ENCODE peak calls at places on chromosomes 1 and 21, in nine cellular contexts. One of them, this sample, is unnamed.

GRCh38 chr1:156858555-156858956 is 361 bp downstream of the INSRR start:
- DNase-seq in dorsolateral prefrontal cortex: no peak
- DNase-seq in sigmoid colon: no peak
- DNase-seq in A549: no peak
- DNase-seq in transverse colon: no peak
- DNase-seq in fibroblast of mammary gland: no peak
- DNase-seq in fibroblast of lung: no peak
- DNase-seq in upper lobe of right lung: no peak
- DNase-seq in PC-9: no peak
- DNase-seq in this sample: no peak

GRCh38 chr1:232650433-232650832 is 20.5 kb upstream of the SIPA1L2 start:
- DNase-seq in dorsolateral prefrontal cortex: no peak
- DNase-seq in upper lobe of right lung: no peak
- DNase-seq in transverse colon: no peak
- DNase-seq in fibroblast of lung: no peak
- DNase-seq in A549: no peak
- DNase-seq in PC-9: no peak
- DNase-seq in fibroblast of mammary gland: no peak
- DNase-seq in sigmoid colon: no peak
- DNase-seq in this sample: no peak

GRCh38 chr1:10962483-10962882 is 50.0 kb upstream of the TARDBP start:
- DNase-seq in dorsolateral prefrontal cortex: no peak
- DNase-seq in A549: no peak
- DNase-seq in transverse colon: no peak
- DNase-seq in sigmoid colon: no peak
- DNase-seq in upper lobe of right lung: no peak
- DNase-seq in fibroblast of lung: no peak
- DNase-seq in PC-9: no peak
- DNase-seq in fibroblast of mammary gland: no peak
- DNase-seq in this sample: no peak

GRCh38 chr1:212224102-212224501 is 61.1 kb upstream of the PPP2R5A start:
- DNase-seq in A549: no peak
- DNase-seq in upper lobe of right lung: no peak
- DNase-seq in dorsolateral prefrontal cortex: no peak
- DNase-seq in fibroblast of lung: no peak
- DNase-seq in sigmoid colon: peak; percentile 4
- DNase-seq in PC-9: no peak
- DNase-seq in fibroblast of mammary gland: no peak
- DNase-seq in transverse colon: no peak
- DNase-seq in this sample: no peak

GRCh38 chr1:52237430-52237829 is 95.5 kb downstream of the ZFYVE9 start:
- DNase-seq in transverse colon: no peak
- DNase-seq in PC-9: no peak
- DNase-seq in dorsolateral prefrontal cortex: no peak
- DNase-seq in sigmoid colon: no peak
- DNase-seq in A549: no peak
- DNase-seq in fibroblast of lung: peak; percentile 56
- DNase-seq in upper lobe of right lung: no peak
- DNase-seq in fibroblast of mammary gland: peak; percentile 84
- DNase-seq in this sample: peak; percentile 21

GRCh38 chr1:7121622-7121988 is 336.4 kb downstream of the CAMTA1 start:
- DNase-seq in fibroblast of mammary gland: no peak
- DNase-seq in fibroblast of lung: no peak
- DNase-seq in dorsolateral prefrontal cortex: peak; percentile 49
- DNase-seq in transverse colon: peak; percentile 10
- DNase-seq in A549: no peak
- DNase-seq in upper lobe of right lung: no peak
- DNase-seq in PC-9: no peak
- DNase-seq in sigmoid colon: peak; percentile 78
- DNase-seq in this sample: no peak

GRCh38 chr1:41529621-41530395 is 45.3 kb upstream of the EDN2 start:
- DNase-seq in dorsolateral prefrontal cortex: no peak
- DNase-seq in A549: no peak
- DNase-seq in sigmoid colon: peak; percentile 28
- DNase-seq in transverse colon: no peak
- DNase-seq in fibroblast of lung: no peak
- DNase-seq in fibroblast of mammary gland: no peak
- DNase-seq in PC-9: no peak
- DNase-seq in upper lobe of right lung: peak; percentile 47
- DNase-seq in this sample: no peak

GRCh38 chr1:178243119-178243518 is 149.2 kb downstream of the RASAL2 start:
- DNase-seq in dorsolateral prefrontal cortex: no peak
- DNase-seq in upper lobe of right lung: no peak
- DNase-seq in sigmoid colon: no peak
- DNase-seq in PC-9: no peak
- DNase-seq in fibroblast of lung: no peak
- DNase-seq in transverse colon: no peak
- DNase-seq in fibroblast of mammary gland: no peak
- DNase-seq in A549: no peak
- DNase-seq in this sample: no peak

GRCh38 chr1:40411294-40411693 is 37.8 kb downstream of the SMAP2 start:
- DNase-seq in A549: no peak
- DNase-seq in PC-9: no peak
- DNase-seq in fibroblast of mammary gland: no peak
- DNase-seq in sigmoid colon: no peak
- DNase-seq in transverse colon: no peak
- DNase-seq in dorsolateral prefrontal cortex: no peak
- DNase-seq in upper lobe of right lung: no peak
- DNase-seq in fibroblast of lung: no peak
- DNase-seq in this sample: no peak

GRCh38 chr1:41639332-41639936 is 155.0 kb upstream of the EDN2 start:
- DNase-seq in fibroblast of lung: peak; percentile 63
- DNase-seq in dorsolateral prefrontal cortex: peak; percentile 90
- DNase-seq in transverse colon: no peak
- DNase-seq in fibroblast of mammary gland: peak; percentile 86
- DNase-seq in sigmoid colon: no peak
- DNase-seq in upper lobe of right lung: no peak
- DNase-seq in A549: no peak
- DNase-seq in PC-9: no peak
- DNase-seq in this sample: no peak

GRCh38 chr1:96509351-96509750 is 212.2 kb upstream of the PTBP2 start:
- DNase-seq in upper lobe of right lung: no peak
- DNase-seq in dorsolateral prefrontal cortex: no peak
- DNase-seq in transverse colon: no peak
- DNase-seq in sigmoid colon: no peak
- DNase-seq in PC-9: no peak
- DNase-seq in fibroblast of mammary gland: no peak
- DNase-seq in fibroblast of lung: no peak
- DNase-seq in A549: no peak
- DNase-seq in this sample: no peak

GRCh38 chr21:35988396-35989140 is 71.8 kb downstream of the SETD4 start:
- DNase-seq in upper lobe of right lung: no peak
- DNase-seq in A549: no peak
- DNase-seq in sigmoid colon: no peak
- DNase-seq in fibroblast of mammary gland: no peak
- DNase-seq in dorsolateral prefrontal cortex: no peak
- DNase-seq in PC-9: no peak
- DNase-seq in fibroblast of lung: no peak
- DNase-seq in transverse colon: no peak
- DNase-seq in this sample: no peak

GRCh38 chr1:92903765-92904164 is 57.5 kb downstream of the DIPK1A start:
- DNase-seq in transverse colon: no peak
- DNase-seq in fibroblast of lung: no peak
- DNase-seq in sigmoid colon: no peak
- DNase-seq in upper lobe of right lung: no peak
- DNase-seq in A549: no peak
- DNase-seq in fibroblast of mammary gland: no peak
- DNase-seq in dorsolateral prefrontal cortex: no peak
- DNase-seq in PC-9: no peak
- DNase-seq in this sample: no peak

GRCh38 chr1:69613414-69613813 is 45.7 kb downstream of the LRRC7 start:
- DNase-seq in sigmoid colon: no peak
- DNase-seq in transverse colon: no peak
- DNase-seq in fibroblast of lung: no peak
- DNase-seq in A549: no peak
- DNase-seq in dorsolateral prefrontal cortex: no peak
- DNase-seq in fibroblast of mammary gland: no peak
- DNase-seq in PC-9: no peak
- DNase-seq in upper lobe of right lung: no peak
- DNase-seq in this sample: no peak

GRCh38 chr1:25615563-25616079 is 970 bp upstream of the MAN1C1 start:
- DNase-seq in sigmoid colon: no peak
- DNase-seq in transverse colon: no peak
- DNase-seq in PC-9: no peak
- DNase-seq in A549: no peak
- DNase-seq in dorsolateral prefrontal cortex: no peak
- DNase-seq in fibroblast of lung: peak; percentile 11
- DNase-seq in fibroblast of mammary gland: no peak
- DNase-seq in upper lobe of right lung: no peak
- DNase-seq in this sample: no peak

GRCh38 chr1:25617626-25618432 is 1.2 kb downstream of the MAN1C1 start:
- DNase-seq in transverse colon: no peak
- DNase-seq in fibroblast of mammary gland: no peak
- DNase-seq in PC-9: no peak
- DNase-seq in upper lobe of right lung: peak; percentile 75
- DNase-seq in sigmoid colon: peak; percentile 77
- DNase-seq in A549: no peak
- DNase-seq in fibroblast of lung: no peak
- DNase-seq in dorsolateral prefrontal cortex: no peak
- DNase-seq in this sample: no peak

GRCh38 chr1:25615172-25615541 is 1.4 kb upstream of the MAN1C1 start:
- DNase-seq in fibroblast of mammary gland: no peak
- DNase-seq in transverse colon: no peak
- DNase-seq in upper lobe of right lung: no peak
- DNase-seq in fibroblast of lung: no peak
- DNase-seq in A549: no peak
- DNase-seq in sigmoid colon: no peak
- DNase-seq in dorsolateral prefrontal cortex: no peak
- DNase-seq in PC-9: no peak
- DNase-seq in this sample: no peak

GRCh38 chr1:25616932-25617625 is 488 bp downstream of the MAN1C1 start:
- DNase-seq in sigmoid colon: no peak
- DNase-seq in PC-9: no peak
- DNase-seq in transverse colon: no peak
- DNase-seq in A549: no peak
- DNase-seq in upper lobe of right lung: peak; percentile 68
- DNase-seq in fibroblast of lung: no peak
- DNase-seq in fibroblast of mammary gland: no peak
- DNase-seq in dorsolateral prefrontal cortex: no peak
- DNase-seq in this sample: no peak

GRCh38 chr1:25616080-25616931 is at the start of gene MAN1C1:
- DNase-seq in transverse colon: peak; percentile 87
- DNase-seq in A549: peak; percentile 83
- DNase-seq in fibroblast of mammary gland: peak; percentile 61
- DNase-seq in sigmoid colon: peak; percentile 93
- DNase-seq in fibroblast of lung: peak; percentile 76
- DNase-seq in dorsolateral prefrontal cortex: peak; percentile 84
- DNase-seq in upper lobe of right lung: peak; percentile 95
- DNase-seq in PC-9: peak; percentile 88
- DNase-seq in this sample: peak; percentile 20
- TF ChIP-seq CTCF in transverse colon: peak; percentile 61
- TF ChIP-seq CTCF in A549: no peak
- TF ChIP-seq CTCF in fibroblast of mammary gland: no peak
- TF ChIP-seq CTCF in sigmoid colon: peak; percentile 65
- TF ChIP-seq CTCF in fibroblast of lung: peak; percentile 25
- TF ChIP-seq CTCF in dorsolateral prefrontal cortex: peak; percentile 39
- TF ChIP-seq CTCF in upper lobe of right lung: peak; percentile 51
- TF ChIP-seq CTCF in PC-9: peak; percentile 37
- TF ChIP-seq CTCF in this sample: peak; percentile 14

GRCh38 chr1:219533280-219533679 is 79.6 kb downstream of the ZC3H11B start:
- DNase-seq in dorsolateral prefrontal cortex: no peak
- DNase-seq in fibroblast of lung: no peak
- DNase-seq in upper lobe of right lung: no peak
- DNase-seq in sigmoid colon: peak; percentile 69
- DNase-seq in A549: no peak
- DNase-seq in PC-9: no peak
- DNase-seq in transverse colon: no peak
- DNase-seq in fibroblast of mammary gland: peak; percentile 58
- DNase-seq in this sample: no peak

GRCh38 chr1:219527994-219528393 is 84.9 kb downstream of the ZC3H11B start:
- DNase-seq in sigmoid colon: no peak
- DNase-seq in upper lobe of right lung: no peak
- DNase-seq in A549: no peak
- DNase-seq in dorsolateral prefrontal cortex: no peak
- DNase-seq in fibroblast of mammary gland: no peak
- DNase-seq in fibroblast of lung: no peak
- DNase-seq in transverse colon: no peak
- DNase-seq in PC-9: no peak
- DNase-seq in this sample: no peak

GRCh38 chr1:219529116-219529515 is 83.8 kb downstream of the ZC3H11B start:
- DNase-seq in PC-9: no peak
- DNase-seq in fibroblast of lung: no peak
- DNase-seq in upper lobe of right lung: no peak
- DNase-seq in A549: no peak
- DNase-seq in sigmoid colon: no peak
- DNase-seq in dorsolateral prefrontal cortex: no peak
- DNase-seq in transverse colon: no peak
- DNase-seq in fibroblast of mammary gland: no peak
- DNase-seq in this sample: peak; percentile 14

GRCh38 chr1:219526074-219526473 is 86.8 kb downstream of the ZC3H11B start:
- DNase-seq in upper lobe of right lung: no peak
- DNase-seq in fibroblast of mammary gland: no peak
- DNase-seq in sigmoid colon: no peak
- DNase-seq in A549: no peak
- DNase-seq in fibroblast of lung: no peak
- DNase-seq in dorsolateral prefrontal cortex: no peak
- DNase-seq in transverse colon: no peak
- DNase-seq in PC-9: no peak
- DNase-seq in this sample: no peak

DNA sequence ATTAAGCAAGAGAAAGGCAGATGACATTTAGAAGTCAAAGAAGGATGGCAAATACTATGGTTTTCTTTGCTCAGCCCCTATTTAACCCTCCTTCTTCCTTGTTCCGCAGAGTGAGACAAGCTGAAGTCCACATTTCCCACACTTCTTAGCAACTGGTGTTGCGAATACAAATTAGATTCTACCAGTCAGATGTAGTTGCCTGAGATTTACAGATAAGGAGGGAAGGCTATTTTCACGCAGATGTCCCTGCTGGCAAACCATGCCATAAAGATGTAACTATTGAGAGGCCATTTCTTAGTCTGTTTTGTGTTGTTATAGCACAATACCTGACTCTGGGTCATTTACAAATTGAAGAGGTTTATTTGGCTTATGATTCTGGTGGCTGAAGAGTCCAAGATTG is 84.3 kb downstream of the ZC3H11B start:
- DNase-seq in sigmoid colon: no peak
- DNase-seq in transverse colon: no peak
- DNase-seq in A549: no peak
- DNase-seq in dorsolateral prefrontal cortex: no peak
- DNase-seq in fibroblast of lung: no peak
- DNase-seq in PC-9: no peak
- DNase-seq in fibroblast of mammary gland: no peak
- DNase-seq in upper lobe of right lung: no peak
- DNase-seq in this sample: no peak
- H3K4me3 ChIP-seq in sigmoid colon: no peak overlapping the region
- H3K4me3 ChIP-seq in transverse colon: no peak overlapping the region
- H3K4me3 ChIP-seq in A549: no peak overlapping the region
- H3K4me3 ChIP-seq in dorsolateral prefrontal cortex: no peak overlapping the region
- H3K4me3 ChIP-seq in fibroblast of lung: no peak overlapping the region
- H3K4me3 ChIP-seq in PC-9: no peak overlapping the region
- H3K4me3 ChIP-seq in fibroblast of mammary gland: no peak overlapping the region
- H3K4me3 ChIP-seq in upper lobe of right lung: no peak overlapping the region
- H3K4me3 ChIP-seq in this sample: no peak overlapping the region

GRCh38 chr1:203272633-203273205 is 32.6 kb upstream of the BTG2 start:
- DNase-seq in transverse colon: no peak
- DNase-seq in upper lobe of right lung: peak; percentile 60
- DNase-seq in PC-9: no peak
- DNase-seq in dorsolateral prefrontal cortex: no peak
- DNase-seq in fibroblast of mammary gland: no peak
- DNase-seq in sigmoid colon: no peak
- DNase-seq in fibroblast of lung: no peak
- DNase-seq in A549: no peak
- DNase-seq in this sample: no peak
- TF ChIP-seq CTCF in transverse colon: no peak
- TF ChIP-seq CTCF in upper lobe of right lung: no peak
- TF ChIP-seq CTCF in PC-9: no peak
- TF ChIP-seq CTCF in dorsolateral prefrontal cortex: no peak
- TF ChIP-seq CTCF in fibroblast of mammary gland: no peak
- TF ChIP-seq CTCF in sigmoid colon: no peak
- TF ChIP-seq CTCF in fibroblast of lung: no peak
- TF ChIP-seq CTCF in A549: no peak
- TF ChIP-seq CTCF in this sample: no peak

GRCh38 chr1:15341634-15342375 is 67.9 kb upstream of the EFHD2 start:
- DNase-seq in PC-9: no peak
- DNase-seq in dorsolateral prefrontal cortex: no peak
- DNase-seq in A549: peak; percentile 55
- DNase-seq in sigmoid colon: no peak
- DNase-seq in fibroblast of mammary gland: peak; percentile 56
- DNase-seq in transverse colon: no peak
- DNase-seq in upper lobe of right lung: no peak
- DNase-seq in fibroblast of lung: peak; percentile 74
- DNase-seq in this sample: peak; percentile 37
- H3K4me3 ChIP-seq in PC-9: peak overlapping the region; percentile 19
- H3K4me3 ChIP-seq in dorsolateral prefrontal cortex: no peak overlapping the region
- H3K4me3 ChIP-seq in A549: no peak overlapping the region
- H3K4me3 ChIP-seq in sigmoid colon: no peak overlapping the region
- H3K4me3 ChIP-seq in fibroblast of mammary gland: no peak overlapping the region
- H3K4me3 ChIP-seq in transverse colon: no peak overlapping the region
- H3K4me3 ChIP-seq in upper lobe of right lung: no peak overlapping the region
- H3K4me3 ChIP-seq in fibroblast of lung: no peak overlapping the region
- H3K4me3 ChIP-seq in this sample: no peak overlapping the region